ENCODE peak calls at places on chromosomes 7 and 10, in ten cellular contexts. L is lower lobe of right lung; I is OCI-LY7; N is Peyer's patch; O is hepatocyte; V is CD8-positive, alpha-beta memory T cell; R is CD8-positive, alpha-beta T cell; X is spleen; F is DND-41; T is CD4-positive, alpha-beta memory T cell. U is an unnamed sample.

GRCh38 chr7:47895026-47895425 is 53.2 kb downstream of the PKD1L1 start:
- DNase-seq in O (no peak), V (no peak), R (no peak), F (no peak), N (no peak), T (no peak), I (no peak), X (no peak), L (no peak), U (no peak)

GRCh38 chr10:36720931-36721330 is 404.5 kb upstream of the ANKRD30A start:
- DNase-seq in I (no peak), X (no peak), L (no peak), V (no peak), F (no peak), R (no peak), O (no peak), N (no peak), T (no peak), U (no peak)

GRCh38 chr10:3430501-3430900 is 257.9 kb upstream of the PITRM1 start:
- DNase-seq in T (no peak), R (no peak), X (no peak), O (no peak), N (no peak), F (peak; percentile 55), I (peak; percentile 3), V (no peak), L (no peak), U (no peak)

GRCh38 chr7:115019882-115020605 is 98.2 kb downstream of the MDFIC start:
- DNase-seq in L (no peak), X (no peak), O (no peak), N (no peak), T (no peak), F (no peak), R (no peak), V (no peak), I (no peak), U (no peak)

GRCh38 chr7:142420554-142421362 is 162.9 kb upstream of the PRSS58 start:
- DNase-seq in V (no peak), R (no peak), L (no peak), X (no peak), N (no peak), O (peak; percentile 18), T (no peak), I (no peak), F (peak; percentile 55), U (no peak)

GRCh38 chr7:43905954-43906326 is 456 bp downstream of the URGCP start:
- DNase-seq in R (no peak), X (peak; percentile 83), T (peak; percentile 16), L (peak; percentile 50), N (peak; percentile 70), O (peak; percentile 55), F (peak; percentile 44), I (no peak), V (no peak), U (no peak)

GRCh38 chr7:38383281-38383680 is 109.8 kb upstream of the TARP start:
- DNase-seq in X (no peak), N (no peak), I (no peak), V (no peak), R (no peak), L (no peak), T (no peak), O (no peak), F (no peak), U (no peak)

GRCh38 chr10:112587709-112588108 is 140.7 kb downstream of the VTI1A start:
- DNase-seq in R (no peak), F (no peak), V (no peak), I (no peak), L (no peak), X (no peak), O (no peak), N (no peak), T (no peak), U (no peak)

GRCh38 chr7:116828281-116828680 is 34.1 kb upstream of the CAPZA2 start:
- DNase-seq in L (no peak), R (no peak), I (no peak), N (no peak), F (no peak), V (no peak), X (no peak), T (no peak), O (no peak), U (no peak)

GRCh38 chr7:116591202-116592040 is 66.6 kb downstream of the CAV1 start:
- DNase-seq in I (peak; percentile 16), N (no peak), L (no peak), X (no peak), V (no peak), R (no peak), O (peak; percentile 30), F (no peak), T (peak; percentile 9), U (no peak)

GRCh38 chr10:29922904-29923303 is 136.5 kb downstream of the JCAD start:
- DNase-seq in N (no peak), L (no peak), X (no peak), O (no peak), V (no peak), F (no peak), T (no peak), I (no peak), R (no peak), U (no peak)

GRCh38 chr7:132276986-132277716 is 299.1 kb downstream of the PLXNA4 start:
- DNase-seq in X (no peak), V (no peak), F (no peak), R (no peak), L (no peak), T (no peak), N (no peak), I (no peak), O (no peak), U (no peak)

GRCh38 chr7:39407139-39407538 is 159.1 kb upstream of the YAE1 start:
- DNase-seq in X (no peak), V (no peak), O (peak; percentile 22), N (no peak), L (no peak), F (no peak), R (no peak), I (no peak), T (no peak), U (no peak)

GRCh38 chr7:39405591-39405990 is 160.6 kb upstream of the YAE1 start:
- DNase-seq in T (no peak), N (no peak), F (no peak), L (no peak), O (no peak), V (no peak), X (no peak), I (no peak), R (no peak), U (no peak)

GRCh38 chr7:39406464-39406863 is 159.7 kb upstream of the YAE1 start:
- DNase-seq in V (no peak), F (no peak), R (no peak), T (no peak), N (no peak), I (no peak), L (no peak), O (peak; percentile 50), X (no peak), U (no peak)

GRCh38 chr7:39400836-39401235 is 165.4 kb upstream of the YAE1 start:
- DNase-seq in R (no peak), F (no peak), T (no peak), V (no peak), L (no peak), I (no peak), O (no peak), X (no peak), N (no peak), U (no peak)

GRCh38 chr7:39404910-39405309 is 161.3 kb upstream of the YAE1 start:
- DNase-seq in L (no peak), F (no peak), I (no peak), V (no peak), R (no peak), X (no peak), T (no peak), N (no peak), O (no peak), U (no peak)
- H3K4me3 ChIP-seq in L (no peak overlapping the region), F (no peak overlapping the region), I (no peak overlapping the region), V (no peak overlapping the region), R (no peak overlapping the region), X (no peak overlapping the region), T (no peak overlapping the region), N (no peak overlapping the region), O (no peak overlapping the region), U (no peak overlapping the region)

DNA sequence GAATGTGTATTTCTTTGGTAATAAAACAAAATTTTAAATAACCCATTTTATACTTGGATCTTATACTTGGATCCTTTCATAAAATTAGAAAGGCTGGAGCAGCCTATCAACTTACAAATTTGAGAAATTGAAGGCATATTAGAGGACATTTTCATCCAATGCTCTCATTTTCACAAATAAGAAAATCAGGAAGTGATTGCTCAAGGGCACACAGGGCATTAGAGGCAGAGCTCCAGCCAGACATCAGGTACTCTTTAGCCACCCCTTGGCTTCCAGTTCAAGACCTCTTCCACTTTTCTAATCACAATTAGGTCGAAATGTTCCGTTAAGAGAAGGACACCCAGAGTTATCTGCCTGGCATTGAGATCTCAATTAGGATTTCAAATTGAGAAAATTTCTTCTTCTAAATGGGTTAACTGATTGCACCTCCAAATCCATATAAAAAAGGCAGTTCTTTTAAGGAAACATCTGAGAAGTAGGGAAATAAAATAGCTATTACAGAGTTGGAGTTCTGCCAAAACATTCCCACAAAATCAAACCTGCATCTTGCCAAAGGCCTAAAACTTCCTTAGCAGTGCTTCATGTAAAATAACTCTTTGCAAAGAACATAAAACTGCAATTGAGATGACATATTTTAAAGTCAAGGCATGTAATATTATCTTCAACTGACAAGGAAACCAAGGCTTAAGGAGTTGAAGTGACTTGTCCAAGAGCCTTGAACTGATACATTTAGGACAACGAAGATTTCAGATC is 2.5 kb downstream of the ACTA2 start:
- DNase-seq in L (no peak), R (no peak), N (no peak), I (no peak), X (no peak), V (no peak), F (no peak), T (no peak), O (no peak), U (no peak)
- H3K4me3 ChIP-seq in L (peak overlapping the region; percentile 17), R (no peak overlapping the region), N (no peak overlapping the region), I (no peak overlapping the region), X (no peak overlapping the region), V (no peak overlapping the region), F (no peak overlapping the region), T (no peak overlapping the region), O (no peak overlapping the region), U (no peak overlapping the region)

DNA sequence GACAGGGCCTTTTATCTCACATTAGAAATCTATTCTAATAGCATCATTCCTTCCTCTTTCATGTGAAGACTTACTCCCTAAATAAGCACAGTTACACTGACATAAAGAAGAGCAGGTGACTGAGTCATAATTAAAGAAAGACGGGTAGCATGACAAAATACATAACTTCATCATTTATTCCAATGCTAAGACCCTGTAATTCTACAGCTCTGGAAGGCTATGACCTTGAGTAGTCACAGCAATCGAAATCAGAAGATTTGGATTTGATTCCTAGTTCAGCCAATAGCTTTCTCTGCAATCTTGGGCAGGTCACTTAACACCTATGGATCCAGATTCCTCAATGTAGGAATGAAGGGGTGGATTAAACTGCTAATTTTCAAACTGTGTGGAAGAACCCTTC is 42.7 kb downstream of the KDM7A start:
- DNase-seq in N (no peak), T (no peak), F (no peak), X (no peak), R (no peak), V (no peak), O (no peak), I (no peak), L (no peak), U (no peak)
- H3K4me3 ChIP-seq in N (no peak overlapping the region), T (no peak overlapping the region), F (no peak overlapping the region), X (no peak overlapping the region), R (no peak overlapping the region), V (no peak overlapping the region), O (no peak overlapping the region), I (no peak overlapping the region), L (no peak overlapping the region), U (no peak overlapping the region)

GRCh38 chr10:124971276-124971675 is 29.4 kb downstream of the ZRANB1 start:
- DNase-seq in N (no peak), I (no peak), T (no peak), F (no peak), O (no peak), L (no peak), R (no peak), X (no peak), V (no peak), U (no peak)
- H3K4me3 ChIP-seq in N (no peak overlapping the region), I (no peak overlapping the region), T (no peak overlapping the region), F (no peak overlapping the region), O (no peak overlapping the region), L (no peak overlapping the region), R (no peak overlapping the region), X (no peak overlapping the region), V (no peak overlapping the region), U (no peak overlapping the region)